ENCODE peak calls at places on chromosomes 1 and 21, in seven cellular contexts. Y is retina, L is endothelial cell, A is T-helper 2 cell, G is HTR-8/SVneo, C is NCI-H1436, P is GM04504. O is an unnamed sample.

GRCh38 chr1:2225029-2225428 is 3.1 kb upstream of the SKI start:
- DNase-seq in Y (no peak), L (no peak), A (no peak), G (no peak), C (no peak), P (no peak), O (no peak)

GRCh38 chr1:89986020-89986419 is 8.9 kb upstream of the ZNF326 start:
- DNase-seq in Y (no peak), L (no peak), A (no peak), G (no peak), C (peak; percentile 94), P (no peak), O (no peak)

GRCh38 chr1:16420719-16421118 is 16.5 kb downstream of the SPATA21 start:
- DNase-seq in Y (no peak), L (no peak), A (no peak), G (no peak), C (no peak), P (no peak), O (no peak)

GRCh38 chr1:174217787-174218574 is 58.7 kb downstream of the RABGAP1L start:
- DNase-seq in Y (peak; percentile 11), L (no peak), A (no peak), G (peak; percentile 15), C (peak; percentile 17), P (no peak), O (peak; percentile 23)

GRCh38 chr1:235093685-235094592 is 34.7 kb downstream of the TOMM20 start:
- DNase-seq in Y (peak; percentile 92), L (peak; percentile 84), A (peak; percentile 72), G (peak; percentile 79), C (peak; percentile 35), P (no peak), O (peak; percentile 75)

GRCh38 chr1:234617135-234617985 is 7.4 kb upstream of the IRF2BP2 start:
- DNase-seq in Y (no peak), L (no peak), A (no peak), G (no peak), C (no peak), P (no peak), O (no peak)

GRCh38 chr21:39020751-39021474 is 162.3 kb downstream of the PSMG1 start:
- DNase-seq in Y (no peak), L (peak; percentile 52), A (no peak), G (peak; percentile 67), C (no peak), P (peak; percentile 39), O (no peak)

GRCh38 chr1:21152423-21153100 is 24.1 kb downstream of the EIF4G3 start:
- DNase-seq in Y (no peak), L (no peak), A (no peak), G (no peak), C (no peak), P (no peak), O (no peak)

GRCh38 chr1:238071061-238071460 is 180.3 kb upstream of the ZP4 start:
- DNase-seq in Y (no peak), L (no peak), A (no peak), G (no peak), C (no peak), P (no peak), O (no peak)

GRCh38 chr1:108699375-108700332 is 7.5 kb downstream of the PRPF38B start:
- DNase-seq in Y (no peak), L (no peak), A (no peak), G (no peak), C (no peak), P (no peak), O (no peak)

GRCh38 chr1:19357299-19357698 is 45.2 kb downstream of the SLC66A1 start:
- DNase-seq in Y (no peak), L (no peak), A (no peak), G (no peak), C (no peak), P (no peak), O (no peak)

GRCh38 chr1:26784023-26784871 is 3.5 kb upstream of the PIGV start:
- DNase-seq in Y (peak; percentile 77), L (no peak), A (no peak), G (no peak), C (no peak), P (no peak), O (peak; percentile 57)

GRCh38 chr1:186812560-186812959 is 16.2 kb upstream of the PLA2G4A start:
- DNase-seq in Y (no peak), L (no peak), A (no peak), G (no peak), C (no peak), P (no peak), O (no peak)

GRCh38 chr1:89356658-89357400 is 7.0 kb upstream of the GBP6 start:
- DNase-seq in Y (no peak), L (no peak), A (no peak), G (no peak), C (no peak), P (peak; percentile 25), O (no peak)

GRCh38 chr1:103211073-103211472 is 102.8 kb upstream of the COL11A1 start:
- DNase-seq in Y (no peak), L (no peak), A (no peak), G (no peak), C (no peak), P (no peak), O (no peak)

GRCh38 chr1:110151175-110151715 is 951 bp downstream of the SLC6A17 start:
- DNase-seq in Y (peak; percentile 77), L (peak; percentile 41), A (no peak), G (no peak), C (no peak), P (no peak), O (no peak)

GRCh38 chr21:35473496-35473895 is 424.4 kb upstream of the RUNX1 start:
- DNase-seq in Y (no peak), L (no peak), A (no peak), G (no peak), C (no peak), P (no peak), O (no peak)

GRCh38 chr1:42981871-42982270 is 23.2 kb upstream of the SLC2A1 start:
- DNase-seq in Y (peak; percentile 29), L (no peak), A (no peak), G (no peak), C (no peak), P (no peak), O (no peak)

GRCh38 chr1:55534565-55535091 is 319.5 kb upstream of the USP24 start:
- DNase-seq in Y (no peak), L (no peak), A (no peak), G (no peak), C (no peak), P (no peak), O (no peak)

GRCh38 chr1:64212023-64212422 is 8.6 kb downstream of the UBE2U start:
- DNase-seq in Y (no peak), L (no peak), A (no peak), G (no peak), C (no peak), P (peak; percentile 15), O (no peak)

GRCh38 chr1:24557711-24558121 is 1.8 kb downstream of the NCMAP start:
- DNase-seq in Y (no peak), L (no peak), A (no peak), G (no peak), C (no peak), P (no peak), O (no peak)

GRCh38 chr21:41658321-41658720 is 108.5 kb downstream of the RIPK4 start:
- DNase-seq in Y (no peak), L (no peak), A (no peak), G (no peak), C (no peak), P (no peak), O (no peak)

GRCh38 chr1:202199141-202199889 is 5.7 kb downstream of the LGR6 start:
- DNase-seq in Y (no peak), L (no peak), A (no peak), G (no peak), C (no peak), P (no peak), O (no peak)

GRCh38 chr1:2431095-2431494 is 18.7 kb upstream of the PEX10 start:
- DNase-seq in Y (peak; percentile 65), L (no peak), A (no peak), G (no peak), C (no peak), P (no peak), O (no peak)

GRCh38 chr1:204721378-204722041 is 36.0 kb upstream of the LRRN2 start:
- DNase-seq in Y (peak; percentile 71), L (no peak), A (no peak), G (no peak), C (no peak), P (no peak), O (no peak)

GRCh38 chr21:41142051-41142795 is 25.7 kb upstream of the BACE2 start:
- DNase-seq in Y (peak; percentile 17), L (no peak), A (no peak), G (no peak), C (no peak), P (peak; percentile 32), O (peak; percentile 69)

GRCh38 chr1:28437924-28438699 is 67.7 kb upstream of the RCC1 start:
- DNase-seq in Y (peak; percentile 20), L (peak; percentile 42), A (no peak), G (peak; percentile 84), C (no peak), P (peak; percentile 95), O (peak; percentile 63)

GRCh38 chr1:86997538-86997937 is 83.1 kb downstream of the HS2ST1 start:
- DNase-seq in Y (no peak), L (no peak), A (no peak), G (no peak), C (no peak), P (no peak), O (no peak)

GRCh38 chr1:1001631-1002300 is 1.9 kb upstream of the HES4 start:
- DNase-seq in Y (peak; percentile 94), L (peak; percentile 92), A (peak; percentile 54), G (peak; percentile 79), C (peak; percentile 31), P (no peak), O (peak; percentile 91)

GRCh38 chr1:172208635-172209034 is 211.8 kb upstream of the C1orf105 start:
- DNase-seq in Y (no peak), L (no peak), A (no peak), G (no peak), C (no peak), P (no peak), O (no peak)

GRCh38 chr1:188706742-188707141 is 1770.9 kb downstream of the BRINP3 start:
- DNase-seq in Y (no peak), L (no peak), A (no peak), G (peak; percentile 45), C (no peak), P (no peak), O (no peak)

GRCh38 chr1:237041795-237042466 is at the start of gene RYR2:
- DNase-seq in Y (peak; percentile 73), L (peak; percentile 72), A (no peak), G (no peak), C (no peak), P (no peak), O (peak; percentile 87)